ENCODE peak calls at places on chromosome 12, in ten cellular contexts. M is astrocyte; H is GM19239; U is A172; Y is body of pancreas; V is HFFc6; D is A673; A is GM23338; E is GM04504; K is stimulated activated CD4-positive, alpha-beta T cell treated with anti-CD3 and anti-CD28 coated beads, Interleukin-15, amount 100 ng/mL, for 24 hours. P is an unnamed sample.
A peak's percentile ranks its signal among the peaks of the same experiment; 100 is the strongest.

GRCh38 chr12:54053625-54054441 is at the start of gene HOXC4:
- DNase-seq in K (no peak), D (peak; percentile 67), A (no peak), H (no peak), V (no peak), E (no peak), M (peak; percentile 10), Y (peak; percentile 33), U (no peak), P (peak; percentile 64)

GRCh38 chr12:132711169-132711843 is 664 bp downstream of the PGAM5 start:
- DNase-seq in U (no peak), E (no peak), M (no peak), A (peak; percentile 66), K (peak; percentile 44), V (no peak), Y (peak; percentile 25), H (no peak), D (no peak), P (peak; percentile 67)

GRCh38 chr12:116206828-116207227 is 70.7 kb downstream of the MED13L start:
- DNase-seq in M (no peak), H (no peak), D (no peak), Y (no peak), E (no peak), A (no peak), U (no peak), V (no peak), K (no peak), P (no peak)

GRCh38 chr12:120814203-120814902 is 88.7 kb downstream of the ACADS start:
- DNase-seq in D (no peak), H (no peak), U (no peak), M (no peak), A (no peak), V (no peak), K (no peak), Y (no peak), E (no peak), P (no peak)

GRCh38 chr12:30197392-30198047 is 413.8 kb upstream of the TMTC1 start:
- DNase-seq in U (peak; percentile 73), A (no peak), H (no peak), V (no peak), E (no peak), Y (no peak), D (peak; percentile 36), M (peak; percentile 77), K (no peak), P (no peak)

GRCh38 chr12:6770094-6770493 is 2.2 kb upstream of the LAG3 start:
- DNase-seq in V (no peak), H (no peak), D (no peak), E (no peak), Y (no peak), A (no peak), M (no peak), K (no peak), U (no peak), P (no peak)

GRCh38 chr12:92334552-92334951 is 188.9 kb upstream of the BTG1 start:
- DNase-seq in M (no peak), Y (no peak), V (no peak), K (no peak), H (no peak), D (no peak), E (no peak), U (no peak), A (no peak), P (no peak)

GRCh38 chr12:2240390-2240789 is 187.6 kb downstream of the CACNA1C start:
- DNase-seq in H (no peak), E (no peak), U (no peak), Y (no peak), V (no peak), D (no peak), M (no peak), K (no peak), A (no peak), P (no peak)

GRCh38 chr12:55044135-55044534 is 24.4 kb downstream of the NEUROD4 start:
- DNase-seq in E (no peak), D (no peak), H (no peak), M (no peak), K (no peak), A (peak; percentile 76), V (no peak), U (no peak), Y (no peak), P (no peak)

GRCh38 chr12:67019070-67019469 is 250.1 kb upstream of the CAND1 start:
- DNase-seq in V (no peak), D (no peak), E (no peak), K (no peak), A (no peak), H (no peak), Y (peak; percentile 75), M (peak; percentile 51), U (no peak), P (no peak)

GRCh38 chr12:52566847-52567291 is 6.8 kb downstream of the KRT74 start:
- DNase-seq in D (no peak), U (no peak), K (no peak), Y (no peak), V (no peak), M (no peak), E (no peak), A (no peak), H (no peak), P (no peak)

GRCh38 chr12:54603173-54603814 is 14.8 kb upstream of the PPP1R1A start:
- DNase-seq in Y (peak; percentile 77), U (peak; percentile 79), E (peak; percentile 24), D (peak; percentile 94), K (peak; percentile 74), H (peak; percentile 66), A (peak; percentile 85), V (peak; percentile 65), M (peak; percentile 46), P (peak; percentile 74)

GRCh38 chr12:93895096-93895460 is 217.9 kb downstream of the CRADD start:
- DNase-seq in K (no peak), A (peak; percentile 23), D (no peak), V (no peak), U (peak; percentile 29), M (no peak), E (peak; percentile 55), Y (no peak), H (no peak), P (no peak)

GRCh38 chr12:48788852-48789775 is at the start of gene ADCY6:
- DNase-seq in Y (peak; percentile 90), A (peak; percentile 94), K (peak; percentile 31), U (peak; percentile 32), H (peak; percentile 84), V (peak; percentile 37), M (peak; percentile 65), E (no peak), D (peak; percentile 35), P (peak; percentile 86)

GRCh38 chr12:65839027-65839426 is 14.7 kb downstream of the HMGA2 start:
- DNase-seq in H (no peak), M (no peak), D (no peak), K (no peak), A (no peak), E (no peak), U (no peak), V (no peak), Y (no peak), P (no peak)

GRCh38 chr12:69464433-69464832 is 5.8 kb upstream of the FRS2 start:
- DNase-seq in U (no peak), K (no peak), D (no peak), Y (no peak), M (no peak), V (no peak), H (no peak), A (no peak), E (no peak), P (no peak)